ENCODE peak calls at places on chromosomes 11 and 22, in four cellular contexts. D is heart left ventricle, L is T1000, O is cardiac septum. H is an unnamed sample.
A peak's percentile ranks its signal among the peaks of the same experiment; 100 is the strongest.

GRCh38 chr11:76276046-76276772 is 69.9 kb upstream of the WNT11 start:
- DNase-seq in L (no peak), O (no peak), D (no peak), H (no peak)

GRCh38 chr11:44564198-44564597 is 1.3 kb upstream of the CD82 start:
- DNase-seq in D (no peak), O (no peak), L (no peak), H (no peak)

GRCh38 chr11:6062691-6063358 is 32.3 kb upstream of the OR56A1 start:
- DNase-seq in D (no peak), O (no peak), L (no peak), H (no peak)

GRCh38 chr11:66467756-66468155 is 1.1 kb downstream of the PELI3 start:
- DNase-seq in L (no peak), D (no peak), O (no peak), H (no peak)

GRCh38 chr22:35866646-35867045 is 149.0 kb downstream of the APOL5 start:
- DNase-seq in D (no peak), L (no peak), O (no peak), H (no peak)

GRCh38 chr22:25622011-25622410 is 57.5 kb downstream of the GRK3 start:
- DNase-seq in L (no peak), D (no peak), O (no peak), H (no peak)

GRCh38 chr11:60334005-60334620 is 7.1 kb downstream of the MS4A6E start:
- DNase-seq in O (no peak), L (no peak), D (no peak), H (no peak)

GRCh38 chr11:102552020-102552419 is 21.5 kb upstream of the MMP7 start:
- DNase-seq in L (no peak), O (no peak), D (no peak), H (no peak)

GRCh38 chr22:26072611-26073010 is 96.7 kb upstream of the SEZ6L start:
- DNase-seq in O (no peak), L (no peak), D (no peak), H (no peak)

GRCh38 chr11:63813563-63814382 is 517 bp downstream of the SPINDOC start:
- DNase-seq in L (peak; percentile 13), D (peak; percentile 78), O (no peak), H (no peak)

GRCh38 chr22:26399288-26399687 is 29.8 kb upstream of the ASPHD2 start:
- DNase-seq in O (no peak), D (no peak), L (no peak), H (no peak)

GRCh38 chr11:63985812-63986155 is 454 bp upstream of the OTUB1 start:
- DNase-seq in D (no peak), L (no peak), O (no peak), H (no peak)

GRCh38 chr22:39925273-39925672 is 24.4 kb downstream of the GRAP2 start:
- DNase-seq in L (no peak), D (no peak), O (no peak), H (no peak)

GRCh38 chr22:44580756-44581435 is 82.9 kb upstream of the RTL6 start:
- DNase-seq in L (no peak), O (peak; percentile 57), D (peak; percentile 31), H (peak; percentile 84)

GRCh38 chr22:47626428-47627390 is 864.3 kb downstream of the TBC1D22A start:
- DNase-seq in L (no peak), O (no peak), D (no peak), H (no peak)

GRCh38 chr22:23062616-23063538 is 7.4 kb upstream of the GNAZ start:
- DNase-seq in O (peak; percentile 56), D (no peak), L (no peak), H (peak; percentile 37)

GRCh38 chr11:92801685-92802084 is 167.8 kb upstream of the MTNR1B start:
- DNase-seq in L (no peak), D (no peak), O (no peak), H (no peak)

GRCh38 chr11:48047616-48048015 is 67.3 kb downstream of the PTPRJ start:
- DNase-seq in L (no peak), D (no peak), O (no peak), H (no peak)

GRCh38 chr11:18001191-18001590 is 11.7 kb downstream of the SERGEF start:
- DNase-seq in O (no peak), L (no peak), D (no peak), H (no peak)

GRCh38 chr11:120573756-120574354 is 62.3 kb downstream of the GRIK4 start:
- DNase-seq in D (no peak), L (no peak), O (peak; percentile 43), H (peak; percentile 52)

GRCh38 chr11:61760946-61761345 is 8.5 kb downstream of the MYRF start:
- DNase-seq in L (no peak), O (no peak), D (no peak), H (no peak)

GRCh38 chr22:38066381-38067027 is 9.3 kb downstream of the PICK1 start:
- DNase-seq in L (no peak), O (no peak), D (peak; percentile 44), H (no peak)

GRCh38 chr11:62881579-62882427 is 1.1 kb downstream of the SLC3A2 start:
- DNase-seq in L (peak; percentile 93), D (peak; percentile 94), O (peak; percentile 98), H (peak; percentile 97)

GRCh38 chr11:121958978-121959340 is 157.1 kb downstream of the BLID start:
- DNase-seq in O (no peak), L (no peak), D (no peak), H (no peak)

GRCh38 chr22:23207786-23208325 is 27.5 kb downstream of the BCR start:
- DNase-seq in D (no peak), L (no peak), O (no peak), H (no peak)

GRCh38 chr11:57213282-57214086 is 23.6 kb downstream of the APLNR start:
- DNase-seq in D (no peak), O (no peak), L (no peak), H (no peak)

GRCh38 chr11:3195251-3196160 is 23.1 kb downstream of the MRGPRG start:
- DNase-seq in O (no peak), D (no peak), L (no peak), H (no peak)

GRCh38 chr11:57819272-57819979 is 57.8 kb downstream of the CTNND1 start:
- DNase-seq in D (no peak), O (no peak), L (no peak), H (no peak)

GRCh38 chr22:42769574-42770447 is 49.1 kb upstream of the A4GALT start:
- DNase-seq in L (peak; percentile 44), O (no peak), D (peak; percentile 79), H (no peak)

GRCh38 chr11:35622070-35622469 is 3.8 kb downstream of the FJX1 start:
- DNase-seq in D (no peak), O (no peak), L (no peak), H (no peak)

GRCh38 chr11:108916290-108916689 is 251.4 kb downstream of the DDX10 start:
- DNase-seq in O (no peak), D (no peak), L (no peak), H (no peak)

GRCh38 chr11:44467931-44468330 is 97.5 kb upstream of the CD82 start:
- DNase-seq in D (no peak), L (no peak), O (no peak), H (no peak)

GRCh38 chr11:92981508-92982043 is 12.1 kb downstream of the MTNR1B start:
- DNase-seq in D (no peak), O (no peak), L (no peak), H (no peak)

GRCh38 chr11:132644511-132644910 is 887.8 kb downstream of the OPCML start:
- DNase-seq in O (no peak), L (no peak), D (no peak), H (no peak)

GRCh38 chr11:102846292-102846691 is 2.9 kb upstream of the MMP3 start:
- DNase-seq in L (no peak), D (no peak), O (no peak), H (no peak)

GRCh38 chr22:48393041-48393370 is 1434.7 kb downstream of the BRD1 start:
- DNase-seq in D (no peak), L (no peak), O (no peak), H (no peak)

GRCh38 chr22:44380716-44381500 is 68.2 kb upstream of the SHISAL1 start:
- DNase-seq in L (no peak), O (peak; percentile 68), D (peak; percentile 33), H (peak; percentile 54)

GRCh38 chr11:73156114-73156513 is 14.0 kb upstream of the FCHSD2 start:
- DNase-seq in L (no peak), D (no peak), O (no peak), H (no peak)

GRCh38 chr11:114762437-114762836 is 84.1 kb downstream of the NXPE2 start:
- DNase-seq in O (no peak), L (no peak), D (peak; percentile 74), H (no peak)

H was measured in chondrocyte.